ENCODE peak calls at places on chromosomes 2 and 18, in six cellular contexts. One of them, this sample, is unnamed.
A peak's percentile ranks its signal among the peaks of the same experiment; 100 is the strongest.

GRCh38 chr2:241901018-241901380 is 31.5 kb downstream of the RTP5 start:
- DNase-seq in K562: no peak
- DNase-seq in endothelial cell of umbilical vein: no peak
- DNase-seq in HepG2: no peak
- DNase-seq in GM12878: no peak
- DNase-seq in A549: no peak
- DNase-seq in this sample: no peak

GRCh38 chr2:45652090-45653050 is 895 bp downstream of the PRKCE start:
- DNase-seq in K562: no peak
- DNase-seq in GM12878: no peak
- DNase-seq in A549: no peak
- DNase-seq in endothelial cell of umbilical vein: peak; percentile 64
- DNase-seq in HepG2: no peak
- DNase-seq in this sample: peak; percentile 45

GRCh38 chr2:216302981-216303676 is 69.2 kb downstream of the MARCHF4 start:
- DNase-seq in endothelial cell of umbilical vein: no peak
- DNase-seq in HepG2: no peak
- DNase-seq in GM12878: no peak
- DNase-seq in K562: no peak
- DNase-seq in A549: no peak
- DNase-seq in this sample: no peak

GRCh38 chr2:47155091-47155876 is at the start of gene STPG4:
- DNase-seq in endothelial cell of umbilical vein: no peak
- DNase-seq in HepG2: no peak
- DNase-seq in K562: no peak
- DNase-seq in A549: no peak
- DNase-seq in GM12878: no peak
- DNase-seq in this sample: no peak

GRCh38 chr2:113117594-113118262 is 9.7 kb upstream of the IL1RN start:
- DNase-seq in HepG2: no peak
- DNase-seq in GM12878: no peak
- DNase-seq in K562: peak; percentile 22
- DNase-seq in endothelial cell of umbilical vein: no peak
- DNase-seq in A549: no peak
- DNase-seq in this sample: peak; percentile 52

GRCh38 chr18:70499218-70499691 is 210.4 kb downstream of the SOCS6 start:
- DNase-seq in GM12878: no peak
- DNase-seq in A549: no peak
- DNase-seq in HepG2: no peak
- DNase-seq in K562: peak; percentile 5
- DNase-seq in endothelial cell of umbilical vein: no peak
- DNase-seq in this sample: peak; percentile 99

GRCh38 chr18:36688020-36688965 is 140.5 kb downstream of the TPGS2 start:
- DNase-seq in endothelial cell of umbilical vein: peak; percentile 69
- DNase-seq in HepG2: peak; percentile 52
- DNase-seq in K562: peak; percentile 78
- DNase-seq in GM12878: peak; percentile 9
- DNase-seq in A549: peak; percentile 44
- DNase-seq in this sample: peak; percentile 51

GRCh38 chr2:144603334-144603733 is 83.4 kb upstream of the ZEB2 start:
- DNase-seq in HepG2: no peak
- DNase-seq in A549: no peak
- DNase-seq in GM12878: no peak
- DNase-seq in endothelial cell of umbilical vein: no peak
- DNase-seq in K562: no peak
- DNase-seq in this sample: no peak

GRCh38 chr2:149076863-149077412 is 38.4 kb downstream of the LYPD6B start:
- DNase-seq in GM12878: no peak
- DNase-seq in K562: no peak
- DNase-seq in HepG2: no peak
- DNase-seq in A549: no peak
- DNase-seq in endothelial cell of umbilical vein: no peak
- DNase-seq in this sample: no peak

GRCh38 chr2:86025229-86025820 is 80.4 kb downstream of the POLR1A start:
- DNase-seq in K562: no peak
- DNase-seq in A549: no peak
- DNase-seq in GM12878: no peak
- DNase-seq in endothelial cell of umbilical vein: no peak
- DNase-seq in HepG2: no peak
- DNase-seq in this sample: no peak

GRCh38 chr18:78739843-78740677 is 239.6 kb upstream of the SALL3 start:
- DNase-seq in GM12878: no peak
- DNase-seq in HepG2: no peak
- DNase-seq in K562: no peak
- DNase-seq in endothelial cell of umbilical vein: no peak
- DNase-seq in A549: no peak
- DNase-seq in this sample: no peak

GRCh38 chr2:134413430-134413829 is 159.6 kb downstream of the MGAT5 start:
- DNase-seq in HepG2: no peak
- DNase-seq in A549: no peak
- DNase-seq in endothelial cell of umbilical vein: no peak
- DNase-seq in K562: no peak
- DNase-seq in GM12878: no peak
- DNase-seq in this sample: no peak

GRCh38 chr18:26551217-26551708 is 2.9 kb upstream of the KCTD1 start:
- DNase-seq in K562: no peak
- DNase-seq in endothelial cell of umbilical vein: no peak
- DNase-seq in GM12878: no peak
- DNase-seq in HepG2: no peak
- DNase-seq in A549: no peak
- DNase-seq in this sample: no peak

GRCh38 chr18:26549103-26549485 is 741 bp upstream of the KCTD1 start:
- DNase-seq in endothelial cell of umbilical vein: peak; percentile 41
- DNase-seq in A549: no peak
- DNase-seq in K562: no peak
- DNase-seq in HepG2: no peak
- DNase-seq in GM12878: no peak
- DNase-seq in this sample: peak; percentile 63

GRCh38 chr18:26548144-26549102 is at the start of gene KCTD1:
- DNase-seq in GM12878: no peak
- DNase-seq in endothelial cell of umbilical vein: peak; percentile 79
- DNase-seq in K562: no peak
- DNase-seq in A549: peak; percentile 74
- DNase-seq in HepG2: peak; percentile 75
- DNase-seq in this sample: peak; percentile 86

GRCh38 chr18:26547302-26548143 is 830 bp downstream of the KCTD1 start:
- DNase-seq in endothelial cell of umbilical vein: peak; percentile 80
- DNase-seq in A549: peak; percentile 44
- DNase-seq in GM12878: no peak
- DNase-seq in K562: no peak
- DNase-seq in HepG2: no peak
- DNase-seq in this sample: peak; percentile 6

GRCh38 chr18:26549486-26550435 is 1.4 kb upstream of the KCTD1 start:
- DNase-seq in A549: peak; percentile 33
- DNase-seq in HepG2: peak; percentile 12
- DNase-seq in K562: no peak
- DNase-seq in GM12878: no peak
- DNase-seq in endothelial cell of umbilical vein: peak; percentile 38
- DNase-seq in this sample: peak; percentile 71
- TF ChIP-seq MYC in A549: no peak
- TF ChIP-seq MYC in HepG2: no peak
- TF ChIP-seq MYC in K562: no peak
- TF ChIP-seq MYC in GM12878: no peak
- TF ChIP-seq MYC in endothelial cell of umbilical vein: no peak
- TF ChIP-seq MYC in this sample: no peak

GRCh38 chr2:120346034-120346666 is at the start of gene INHBB:
- DNase-seq in HepG2: no peak
- DNase-seq in K562: no peak
- DNase-seq in A549: no peak
- DNase-seq in endothelial cell of umbilical vein: no peak
- DNase-seq in GM12878: no peak
- DNase-seq in this sample: peak; percentile 24
- H3K4me3 ChIP-seq in HepG2: peak within 1 kb of the TSS; percentile 29
- H3K4me3 ChIP-seq in K562: no peak within 1 kb of the TSS
- H3K4me3 ChIP-seq in A549: peak within 1 kb of the TSS; percentile 85
- H3K4me3 ChIP-seq in endothelial cell of umbilical vein: no peak within 1 kb of the TSS
- H3K4me3 ChIP-seq in GM12878: peak within 1 kb of the TSS; percentile 27
- H3K4me3 ChIP-seq in this sample: no peak within 1 kb of the TSS

GRCh38 chr2:200661477-200661876 is 75.7 kb downstream of the AOX1 start:
- DNase-seq in GM12878: no peak
- DNase-seq in K562: no peak
- DNase-seq in endothelial cell of umbilical vein: no peak
- DNase-seq in HepG2: no peak
- DNase-seq in A549: no peak
- DNase-seq in this sample: no peak

GRCh38 chr2:200664770-200665494 is 79.1 kb downstream of the AOX1 start:
- DNase-seq in GM12878: no peak
- DNase-seq in endothelial cell of umbilical vein: no peak
- DNase-seq in K562: peak; percentile 11
- DNase-seq in HepG2: no peak
- DNase-seq in A549: no peak
- DNase-seq in this sample: no peak

GRCh38 chr2:200665626-200666453 is 80.0 kb downstream of the AOX1 start:
- DNase-seq in HepG2: peak; percentile 33
- DNase-seq in endothelial cell of umbilical vein: no peak
- DNase-seq in K562: no peak
- DNase-seq in GM12878: no peak
- DNase-seq in A549: no peak
- DNase-seq in this sample: no peak

GRCh38 chr2:200659410-200659809 is 73.6 kb downstream of the AOX1 start:
- DNase-seq in A549: no peak
- DNase-seq in endothelial cell of umbilical vein: no peak
- DNase-seq in K562: no peak
- DNase-seq in GM12878: no peak
- DNase-seq in HepG2: no peak
- DNase-seq in this sample: no peak

GRCh38 chr2:200662727-200663126 is 76.9 kb downstream of the AOX1 start:
- DNase-seq in K562: no peak
- DNase-seq in endothelial cell of umbilical vein: no peak
- DNase-seq in GM12878: no peak
- DNase-seq in A549: peak; percentile 19
- DNase-seq in HepG2: peak; percentile 28
- DNase-seq in this sample: no peak
- TF ChIP-seq MAX in K562: no peak
- TF ChIP-seq MAX in endothelial cell of umbilical vein: no peak
- TF ChIP-seq MAX in GM12878: no peak
- TF ChIP-seq MAX in A549: no peak
- TF ChIP-seq MAX in HepG2: no peak
- TF ChIP-seq MAX in this sample: no peak

DNA sequence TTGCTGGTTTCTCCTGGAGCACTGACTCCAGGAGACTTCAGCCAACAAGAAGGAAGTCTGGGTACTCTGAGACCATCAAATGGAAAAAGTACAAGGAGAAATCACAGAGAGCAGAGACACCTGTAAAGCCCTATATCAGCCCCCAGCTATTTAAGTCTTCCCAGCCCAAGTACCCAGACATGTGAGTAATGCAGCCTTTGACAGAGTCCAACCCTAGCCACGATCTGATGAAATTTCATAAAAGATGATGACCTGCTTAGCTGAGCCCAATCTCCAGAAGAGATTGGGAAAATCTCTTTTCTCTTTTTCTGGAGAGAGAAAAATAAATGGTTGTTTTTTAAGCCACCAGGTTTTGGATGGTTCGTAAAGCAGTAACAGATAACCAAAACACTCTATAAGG is 196.6 kb downstream of the NBAS start:
- DNase-seq in GM12878: no peak
- DNase-seq in HepG2: no peak
- DNase-seq in endothelial cell of umbilical vein: no peak
- DNase-seq in A549: no peak
- DNase-seq in K562: no peak
- DNase-seq in this sample: no peak
- TF ChIP-seq MYC in GM12878: no peak
- TF ChIP-seq MYC in HepG2: no peak
- TF ChIP-seq MYC in endothelial cell of umbilical vein: no peak
- TF ChIP-seq MYC in A549: no peak
- TF ChIP-seq MYC in K562: no peak
- TF ChIP-seq MYC in this sample: no peak

GRCh38 chr2:109266511-109266910 is 137.5 kb downstream of the SH3RF3 start:
- DNase-seq in A549: no peak
- DNase-seq in K562: no peak
- DNase-seq in HepG2: no peak
- DNase-seq in endothelial cell of umbilical vein: no peak
- DNase-seq in GM12878: no peak
- DNase-seq in this sample: no peak
- H3K4me3 ChIP-seq in A549: no peak overlapping the region
- H3K4me3 ChIP-seq in K562: no peak overlapping the region
- H3K4me3 ChIP-seq in HepG2: no peak overlapping the region
- H3K4me3 ChIP-seq in endothelial cell of umbilical vein: no peak overlapping the region
- H3K4me3 ChIP-seq in GM12878: no peak overlapping the region
- H3K4me3 ChIP-seq in this sample: no peak overlapping the region

GRCh38 chr2:203928849-203929248 is 7.7 kb upstream of the ICOS start:
- DNase-seq in GM12878: no peak
- DNase-seq in K562: no peak
- DNase-seq in A549: no peak
- DNase-seq in HepG2: no peak
- DNase-seq in endothelial cell of umbilical vein: peak; percentile 34
- DNase-seq in this sample: no peak
- TF ChIP-seq MAX in GM12878: no peak
- TF ChIP-seq MAX in K562: no peak
- TF ChIP-seq MAX in A549: no peak
- TF ChIP-seq MAX in HepG2: no peak
- TF ChIP-seq MAX in endothelial cell of umbilical vein: no peak
- TF ChIP-seq MAX in this sample: no peak

DNA sequence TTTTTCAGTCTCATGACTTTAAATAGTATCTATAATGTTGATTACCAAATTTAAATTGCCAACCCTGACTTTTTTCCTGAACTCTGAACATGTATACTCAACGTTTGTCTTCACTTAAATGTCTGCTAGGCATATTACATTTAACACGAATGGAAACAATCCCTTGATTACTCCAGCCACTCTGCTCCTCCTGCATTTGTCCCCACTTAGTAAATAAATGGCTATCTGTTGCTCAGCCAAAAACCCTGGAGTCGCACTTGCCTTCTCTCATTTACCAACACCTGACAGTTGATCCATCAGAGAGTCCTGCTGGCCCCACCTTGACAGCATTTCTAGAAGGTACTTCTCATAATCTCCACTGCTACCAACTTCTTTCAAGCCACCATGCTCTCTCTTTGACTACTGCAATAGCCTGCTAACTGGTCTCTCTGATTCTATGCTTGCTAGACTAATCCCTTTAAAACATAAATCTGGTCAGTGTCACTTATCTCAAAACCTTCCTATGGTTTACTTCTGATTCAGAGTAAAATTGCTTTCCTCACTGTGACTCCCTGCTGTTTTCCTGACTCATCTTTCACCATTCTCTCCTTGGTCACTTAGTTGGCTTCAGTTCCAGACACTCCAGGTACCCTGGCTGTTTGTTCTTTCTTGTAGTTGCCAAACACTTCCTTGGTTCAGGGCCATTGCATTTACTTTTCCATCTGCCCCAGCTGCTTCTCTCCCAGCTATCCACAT is 31.9 kb downstream of the SPAG16 start:
- DNase-seq in K562: no peak
- DNase-seq in HepG2: no peak
- DNase-seq in endothelial cell of umbilical vein: no peak
- DNase-seq in GM12878: no peak
- DNase-seq in A549: no peak
- DNase-seq in this sample: no peak
- TF ChIP-seq MYC in K562: no peak
- TF ChIP-seq MYC in HepG2: no peak
- TF ChIP-seq MYC in endothelial cell of umbilical vein: no peak
- TF ChIP-seq MYC in GM12878: no peak
- TF ChIP-seq MYC in A549: no peak
- TF ChIP-seq MYC in this sample: no peak

GRCh38 chr2:96961551-96961950 is 24.8 kb downstream of the FAM178B start:
- DNase-seq in HepG2: no peak
- DNase-seq in GM12878: no peak
- DNase-seq in endothelial cell of umbilical vein: no peak
- DNase-seq in K562: no peak
- DNase-seq in A549: no peak
- DNase-seq in this sample: no peak
- H3K4me3 ChIP-seq in HepG2: no peak overlapping the region
- H3K4me3 ChIP-seq in GM12878: no peak overlapping the region
- H3K4me3 ChIP-seq in endothelial cell of umbilical vein: no peak overlapping the region
- H3K4me3 ChIP-seq in K562: no peak overlapping the region
- H3K4me3 ChIP-seq in A549: no peak overlapping the region
- H3K4me3 ChIP-seq in this sample: no peak overlapping the region

GRCh38 chr18:27608742-27609141 is 423.6 kb upstream of the CHST9 start:
- DNase-seq in A549: no peak
- DNase-seq in GM12878: no peak
- DNase-seq in K562: no peak
- DNase-seq in HepG2: no peak
- DNase-seq in endothelial cell of umbilical vein: peak; percentile 11
- DNase-seq in this sample: peak; percentile 3
- TF ChIP-seq MAX in A549: no peak
- TF ChIP-seq MAX in GM12878: no peak
- TF ChIP-seq MAX in K562: no peak
- TF ChIP-seq MAX in HepG2: no peak
- TF ChIP-seq MAX in endothelial cell of umbilical vein: no peak
- TF ChIP-seq MAX in this sample: no peak